ENCODE peak calls at places on chromosomes 13 and 19, in ten cellular contexts. N is left kidney, A is heart left ventricle, T is activated T-cell treated with anti-CD3 and anti-CD28 coated beads for 48 hours, J is SK-N-SH, I is NB4, Y is NCI-H460, G is cardiac fibroblast, Z is mesothelial cell of epicardium, C is Calu3. W is an unnamed sample.

GRCh38 chr19:18920400-18920799 is 885 bp downstream of the DDX49 start:
- DNase-seq in N (no peak), A (peak), T (no peak), J (no peak), I (no peak), Y (no peak), G (no peak), Z (no peak), C (no peak), W (no peak)

GRCh38 chr13:94481966-94482365 is 2.5 kb upstream of the DCT start:
- DNase-seq in N (no peak), A (no peak), T (no peak), J (no peak), I (no peak), Y (no peak), G (peak), Z (no peak), C (peak), W (no peak)

GRCh38 chr19:13692096-13692495 is 72.2 kb upstream of the MRI1 start:
- DNase-seq in N (no peak), A (no peak), T (no peak), J (no peak), I (no peak), Y (no peak), G (peak), Z (no peak), C (peak), W (no peak)

GRCh38 chr19:4977299-4978174 is 8.6 kb downstream of the KDM4B start:
- DNase-seq in N (no peak), A (peak), T (no peak), J (peak), I (no peak), Y (no peak), G (peak), Z (no peak), C (no peak), W (peak)

GRCh38 chr19:2519482-2519881 is 43.6 kb downstream of the GADD45B start:
- DNase-seq in N (no peak), A (no peak), T (no peak), J (no peak), I (no peak), Y (no peak), G (no peak), Z (no peak), C (no peak), W (no peak)

GRCh38 chr13:84896128-84896527 is 903.1 kb downstream of the SLITRK6 start:
- DNase-seq in N (peak), A (no peak), T (peak), J (peak), I (peak), Y (peak), G (peak), Z (no peak), C (peak), W (peak)

GRCh38 chr19:14378890-14379289 is 2.4 kb upstream of the ADGRE5 start:
- DNase-seq in N (no peak), A (no peak), T (no peak), J (peak), I (no peak), Y (no peak), G (no peak), Z (no peak), C (no peak), W (no peak)

GRCh38 chr13:40933508-40933907 is 85.6 kb downstream of the ELF1 start:
- DNase-seq in N (peak), A (no peak), T (no peak), J (no peak), I (no peak), Y (no peak), G (no peak), Z (no peak), C (no peak), W (no peak)

GRCh38 chr13:78655906-78656305 is 3.0 kb downstream of the OBI1 start:
- DNase-seq in N (no peak), A (no peak), T (no peak), J (no peak), I (no peak), Y (no peak), G (no peak), Z (no peak), C (no peak), W (no peak)

GRCh38 chr19:49862411-49863253 is 4.7 kb downstream of the PNKP start:
- DNase-seq in N (peak), A (no peak), T (no peak), J (peak), I (peak), Y (no peak), G (no peak), Z (no peak), C (peak), W (peak)

GRCh38 chr13:88074794-88075509 is 403.8 kb downstream of the SLITRK5 start:
- DNase-seq in N (no peak), A (no peak), T (no peak), J (no peak), I (peak), Y (no peak), G (no peak), Z (no peak), C (no peak), W (no peak)

GRCh38 chr19:37909661-37910199 is 2.7 kb downstream of the SIPA1L3 start:
- DNase-seq in N (peak), A (no peak), T (no peak), J (no peak), I (no peak), Y (no peak), G (no peak), Z (no peak), C (no peak), W (no peak)

GRCh38 chr13:28586585-28587540 is 72.1 kb upstream of the POMP start:
- DNase-seq in N (no peak), A (no peak), T (no peak), J (no peak), I (no peak), Y (no peak), G (no peak), Z (no peak), C (no peak), W (no peak)

GRCh38 chr13:23357349-23357748 is 76.2 kb downstream of the SACS start:
- DNase-seq in N (no peak), A (no peak), T (no peak), J (no peak), I (no peak), Y (no peak), G (peak), Z (no peak), C (no peak), W (no peak)

GRCh38 chr13:92188574-92188973 is 790.2 kb downstream of the GPC5 start:
- DNase-seq in N (no peak), A (no peak), T (no peak), J (no peak), I (no peak), Y (no peak), G (no peak), Z (no peak), C (no peak), W (no peak)

GRCh38 chr13:37769078-37769477 is 100.5 kb downstream of the TRPC4 start:
- DNase-seq in N (no peak), A (no peak), T (no peak), J (no peak), I (no peak), Y (no peak), G (peak), Z (no peak), C (no peak), W (no peak)

GRCh38 chr13:113060557-113061270 is 44.9 kb upstream of the F7 start:
- DNase-seq in N (no peak), A (peak), T (no peak), J (no peak), I (no peak), Y (no peak), G (no peak), Z (no peak), C (no peak), W (no peak)

GRCh38 chr19:5947435-5947834 is 30.5 kb downstream of the RANBP3 start:
- DNase-seq in N (peak), A (peak), T (no peak), J (no peak), I (no peak), Y (no peak), G (peak), Z (no peak), C (no peak), W (no peak)

GRCh38 chr19:40954573-40954972 is 36.5 kb upstream of the CYP2B6 start:
- DNase-seq in N (no peak), A (no peak), T (no peak), J (no peak), I (no peak), Y (no peak), G (peak), Z (no peak), C (peak), W (no peak)

GRCh38 chr13:111488466-111489132 is 168.2 kb downstream of the TEX29 start:
- DNase-seq in N (no peak), A (no peak), T (no peak), J (no peak), I (no peak), Y (no peak), G (no peak), Z (no peak), C (no peak), W (no peak)

GRCh38 chr19:31285744-31286143 is 63.5 kb downstream of the TSHZ3 start:
- DNase-seq in N (peak), A (no peak), T (no peak), J (no peak), I (no peak), Y (no peak), G (peak), Z (no peak), C (no peak), W (no peak)

GRCh38 chr13:36804588-36804987 is 14.4 kb upstream of the RFXAP start:
- DNase-seq in N (no peak), A (no peak), T (no peak), J (no peak), I (no peak), Y (no peak), G (no peak), Z (no peak), C (no peak), W (no peak)

GRCh38 chr19:43694553-43694952 is 21.3 kb upstream of the IRGC start:
- DNase-seq in N (no peak), A (no peak), T (no peak), J (no peak), I (no peak), Y (no peak), G (no peak), Z (no peak), C (no peak), W (no peak)

GRCh38 chr19:35846038-35846668 is 6.2 kb downstream of the NPHS1 start:
- DNase-seq in N (peak), A (no peak), T (no peak), J (no peak), I (no peak), Y (no peak), G (no peak), Z (no peak), C (no peak), W (no peak)

GRCh38 chr13:111228262-111229144 is 91.9 kb upstream of the TEX29 start:
- DNase-seq in N (peak), A (no peak), T (no peak), J (no peak), I (no peak), Y (no peak), G (peak), Z (no peak), C (no peak), W (no peak)

GRCh38 chr13:94712812-94713555 is 639 bp upstream of the SOX21 start:
- DNase-seq in N (peak), A (no peak), T (no peak), J (peak), I (no peak), Y (no peak), G (peak), Z (no peak), C (peak), W (peak)

GRCh38 chr19:41373993-41374392 is 2.3 kb upstream of the TMEM91 start:
- DNase-seq in N (no peak), A (peak), T (no peak), J (peak), I (no peak), Y (no peak), G (peak), Z (no peak), C (no peak), W (peak)

GRCh38 chr19:50300814-50301606 is 28.2 kb downstream of the KCNC3 start:
- DNase-seq in N (no peak), A (no peak), T (no peak), J (no peak), I (peak), Y (peak), G (peak), Z (no peak), C (peak), W (no peak)

GRCh38 chr19:929523-930258 is 3.9 kb downstream of the ARID3A start:
- DNase-seq in N (no peak), A (no peak), T (no peak), J (no peak), I (no peak), Y (no peak), G (no peak), Z (no peak), C (no peak), W (no peak)

GRCh38 chr13:93190006-93190405 is 36.6 kb upstream of the GPC6 start:
- DNase-seq in N (no peak), A (no peak), T (no peak), J (no peak), I (no peak), Y (no peak), G (no peak), Z (no peak), C (no peak), W (no peak)

GRCh38 chr19:2461751-2462634 is 5.2 kb upstream of the LMNB2 start:
- DNase-seq in N (peak), A (peak), T (peak), J (peak), I (no peak), Y (no peak), G (peak), Z (no peak), C (peak), W (peak)

GRCh38 chr19:32580353-32580900 is 563 bp upstream of the PDCD5 start:
- DNase-seq in N (no peak), A (no peak), T (no peak), J (peak), I (no peak), Y (no peak), G (no peak), Z (no peak), C (no peak), W (no peak)